ENCODE peak calls at places on chromosomes 6 and 20, in four cellular contexts. W, K, J and Z are unnamed samples.

GRCh38 chr6:106897580-106897979 is 76.9 kb downstream of the CD24 start:
- DNase-seq in W (no peak), K (no peak), J (no peak), Z (no peak)

GRCh38 chr6:145731432-145731831 is 3.9 kb downstream of the EPM2A start:
- DNase-seq in W (no peak), K (no peak), J (no peak), Z (no peak)

GRCh38 chr20:39109933-39110818 is 148.0 kb downstream of the DHX35 start:
- DNase-seq in W (no peak), K (no peak), J (no peak), Z (no peak)

GRCh38 chr20:57217802-57218201 is 48.6 kb downstream of the BMP7 start:
- DNase-seq in W (no peak), K (no peak), J (no peak), Z (no peak)

GRCh38 chr20:19433371-19434316 is 221.2 kb downstream of the SLC24A3 start:
- DNase-seq in W (peak), K (no peak), J (no peak), Z (peak)

GRCh38 chr6:45423901-45424627 is 46.3 kb upstream of the SUPT3H start:
- DNase-seq in W (no peak), K (no peak), J (no peak), Z (no peak)

GRCh38 chr20:31934968-31935764 is 16.7 kb downstream of the PDRG1 start:
- DNase-seq in W (no peak), K (no peak), J (no peak), Z (no peak)

GRCh38 chr6:100347901-100348550 is 116.7 kb downstream of the SIM1 start:
- DNase-seq in W (peak), K (no peak), J (no peak), Z (peak)

GRCh38 chr6:20153194-20153593 is 59.1 kb downstream of the MBOAT1 start:
- DNase-seq in W (no peak), K (no peak), J (no peak), Z (no peak)